ENCODE peak calls at places on chromosomes 2 and 18, in five cellular contexts. M is A549, X is HepG2, J is K562, U is endothelial cell of umbilical vein. C is an unnamed sample.

GRCh38 chr2:168758970-168759820 is 43.2 kb upstream of the NOSTRIN start:
- DNase-seq in M (peak), U (peak), X (peak), J (no peak), C (no peak)

GRCh38 chr2:241814571-241815476 is 5.8 kb downstream of the NEU4 start:
- DNase-seq in M (no peak), U (no peak), J (no peak), X (no peak), C (no peak)

GRCh38 chr2:140695163-140695562 is 1435.7 kb downstream of the LRP1B start:
- DNase-seq in U (peak), M (no peak), J (no peak), X (peak), C (no peak)

GRCh38 chr2:42108852-42109251 is 60.3 kb upstream of the EML4 start:
- DNase-seq in X (no peak), J (no peak), U (no peak), M (no peak), C (no peak)

GRCh38 chr2:227340106-227340505 is 15.1 kb downstream of the MFF start:
- DNase-seq in J (no peak), M (no peak), U (no peak), X (no peak), C (no peak)

GRCh38 chr2:23009545-23010149 is 375.3 kb upstream of the KLHL29 start:
- DNase-seq in X (no peak), M (no peak), U (no peak), J (no peak), C (no peak)

GRCh38 chr2:229927817-229928321 is 5.6 kb downstream of the FBXO36 start:
- DNase-seq in U (peak), X (no peak), M (no peak), J (no peak), C (no peak)

GRCh38 chr2:170201262-170201661 is 23.3 kb downstream of the MYO3B start:
- DNase-seq in U (no peak), J (no peak), M (no peak), X (no peak), C (no peak)

GRCh38 chr2:239289545-239289944 is 111.3 kb downstream of the HDAC4 start:
- DNase-seq in J (no peak), X (no peak), U (no peak), M (no peak), C (no peak)

GRCh38 chr2:218074031-218074430 is 5.0 kb downstream of the RUFY4 start:
- DNase-seq in X (peak), U (peak), M (peak), J (peak), C (peak)

GRCh38 chr2:239027431-239028252 is 179.8 kb downstream of the TWIST2 start:
- DNase-seq in M (no peak), X (no peak), U (no peak), J (no peak), C (no peak)

GRCh38 chr2:240567137-240567871 is 980 bp upstream of the RNPEPL1 start:
- DNase-seq in U (peak), J (no peak), X (no peak), M (no peak), C (peak)
- TF ChIP-seq JUN in U (no peak), J (no peak), X (no peak), M (no peak), C (no peak)

GRCh38 chr18:68797901-68798300 is at the start of gene CCDC102B:
- DNase-seq in M (no peak), J (no peak), X (no peak), U (peak), C (no peak)
- TF ChIP-seq JUN in M (no peak), J (no peak), X (no peak), U (no peak), C (no peak)

DNA sequence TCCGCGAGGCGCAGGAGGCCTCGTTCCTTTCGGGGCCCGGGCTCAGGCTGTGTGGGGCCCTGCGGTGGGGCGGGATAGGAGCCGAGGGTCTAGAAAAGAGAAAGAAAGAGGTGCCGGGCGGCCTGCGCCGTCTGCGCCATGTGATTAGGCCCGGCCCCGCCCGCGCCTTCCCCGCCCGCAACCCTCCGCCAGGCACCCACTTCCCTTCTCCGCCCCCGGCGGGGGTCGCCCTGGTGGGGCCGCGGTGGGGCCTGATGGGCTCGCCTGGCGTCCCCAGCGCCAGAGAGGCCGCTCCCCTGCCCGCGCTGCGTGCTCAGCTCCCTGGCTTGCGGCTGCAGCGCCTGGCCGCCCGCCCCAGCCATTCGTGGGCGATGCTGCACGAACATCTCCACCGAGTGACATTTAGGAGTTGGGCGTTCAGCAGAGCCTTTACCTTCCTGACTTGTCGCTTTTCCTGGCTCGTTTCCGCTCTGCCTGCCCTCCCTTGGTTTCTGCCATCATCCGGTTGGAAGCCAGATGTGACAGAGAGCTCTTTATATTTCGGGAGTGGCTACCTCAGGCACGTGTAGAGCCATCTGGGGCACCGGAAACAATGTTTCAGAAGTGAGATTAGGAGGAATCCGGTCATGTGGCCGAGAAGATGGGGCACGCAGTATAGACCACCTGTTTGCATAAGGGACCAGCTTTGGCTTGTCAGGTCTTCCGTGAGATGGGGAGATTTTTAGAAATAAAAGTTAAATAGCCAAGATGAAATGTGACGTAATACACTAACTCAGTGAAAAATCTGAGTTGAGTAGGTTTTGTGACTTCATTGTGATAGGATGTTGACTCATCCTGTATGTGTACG is 1.1 kb downstream of the GLS start:
- DNase-seq in J (peak), X (peak), M (no peak), U (peak), C (peak)
- TF ChIP-seq JUN in J (no peak), X (no peak), M (no peak), U (peak), C (no peak)

GRCh38 chr2:201235865-201236811 is 24.2 kb upstream of the CASP8 start:
- DNase-seq in U (peak), J (peak), M (no peak), X (peak), C (peak)
- TF ChIP-seq JUN in U (no peak), J (no peak), M (no peak), X (no peak), C (no peak)

GRCh38 chr2:149075868-149076267 is 37.4 kb downstream of the LYPD6B start:
- DNase-seq in M (no peak), U (no peak), J (no peak), X (no peak), C (no peak)
- TF ChIP-seq JUN in M (no peak), U (no peak), J (no peak), X (no peak), C (no peak)

DNA sequence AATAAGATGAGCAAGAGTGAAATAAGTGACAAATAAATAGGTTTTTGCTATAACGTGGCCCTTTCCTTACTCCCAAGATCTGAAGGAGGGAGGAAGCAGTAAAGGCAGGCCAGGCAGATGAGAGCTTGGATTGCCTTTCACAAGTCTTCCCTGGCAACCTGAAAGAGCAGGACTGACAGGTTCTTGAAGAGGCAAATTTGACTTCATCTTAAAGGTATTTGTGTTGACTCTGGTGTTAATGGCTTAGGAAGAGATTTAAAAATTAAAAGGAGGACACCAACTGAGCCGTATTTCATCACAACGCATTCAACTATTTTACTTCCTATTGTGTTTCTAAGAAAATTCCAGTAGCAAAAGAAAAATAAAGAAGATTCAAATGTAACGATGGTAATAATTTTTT is 3.2 kb downstream of the STRN start:
- DNase-seq in U (no peak), M (no peak), J (no peak), X (no peak), C (no peak)
- TF ChIP-seq JUN in U (no peak), M (no peak), J (no peak), X (no peak), C (no peak)

GRCh38 chr2:216644846-216645635 is 11.8 kb downstream of the IGFBP2 start:
- DNase-seq in M (no peak), J (no peak), U (peak), X (no peak), C (no peak)

GRCh38 chr2:216645636-216645950 is 12.4 kb downstream of the IGFBP2 start:
- DNase-seq in U (no peak), X (no peak), M (no peak), J (no peak), C (no peak)

GRCh38 chr2:216646116-216646515 is 12.9 kb downstream of the IGFBP2 start:
- DNase-seq in J (no peak), M (no peak), X (no peak), U (no peak), C (no peak)

GRCh38 chr2:216648105-216648504 is 14.9 kb downstream of the IGFBP2 start:
- DNase-seq in J (no peak), M (no peak), U (no peak), X (no peak), C (no peak)

DNA sequence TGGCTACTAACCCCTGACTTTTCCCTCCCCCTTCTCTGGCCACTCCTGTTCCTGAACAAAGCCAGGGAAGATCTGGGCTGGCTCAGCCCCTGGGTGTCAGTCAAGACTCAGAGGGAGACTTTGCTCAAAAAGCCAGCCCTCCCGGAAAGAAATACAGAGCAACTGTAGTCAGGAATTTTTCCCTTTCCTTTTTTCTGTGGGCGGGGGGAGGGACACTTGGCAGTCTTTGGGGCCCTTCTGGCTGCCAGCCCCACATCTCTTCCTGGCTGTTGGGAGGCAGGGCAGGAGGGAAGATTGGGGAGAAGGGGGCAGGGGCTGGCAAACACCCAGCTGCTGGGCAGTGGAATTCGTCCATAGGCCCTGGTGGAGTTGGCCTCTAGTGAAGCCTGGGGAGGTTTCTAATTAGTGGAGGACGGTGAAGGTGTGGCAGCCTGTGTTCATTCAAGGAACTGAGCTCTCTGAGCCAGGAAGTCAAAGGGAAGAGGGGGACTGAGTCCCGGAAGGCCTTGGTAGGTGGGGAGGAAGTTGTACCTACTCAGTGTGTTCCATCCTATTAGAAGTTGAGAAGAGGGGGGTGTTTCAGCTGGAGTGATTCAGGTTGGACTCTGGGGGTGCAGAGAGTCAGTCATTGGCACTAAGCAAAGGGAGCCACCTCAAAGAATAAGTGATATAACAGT is 10.9 kb downstream of the IGFBP2 start:
- DNase-seq in M (no peak), J (no peak), X (no peak), U (peak), C (no peak)
- TF ChIP-seq JUN in M (no peak), J (no peak), X (no peak), U (no peak), C (no peak)

C was measured in WTC11.